ENCODE peak calls at places on chromosomes 6 and 20, in four cellular contexts. T is HepG2, J is K562, F is GM12878. L is an unnamed sample.

GRCh38 chr6:37306026-37306425 is 47.8 kb upstream of the RNF8 start:
- DNase-seq in T (no peak), F (no peak), J (no peak), L (no peak)

GRCh38 chr20:2022163-2022562 is 28.3 kb upstream of the PDYN start:
- DNase-seq in J (no peak), T (no peak), F (no peak), L (no peak)

GRCh38 chr20:37226889-37227288 is 34.7 kb downstream of the GHRH start:
- DNase-seq in F (no peak), J (no peak), T (no peak), L (no peak)

GRCh38 chr6:90026216-90026615 is 131.9 kb downstream of the GJA10 start:
- DNase-seq in J (no peak), F (no peak), T (no peak), L (no peak)

GRCh38 chr6:1242021-1242420 is 69.9 kb upstream of the FOXQ1 start:
- DNase-seq in J (no peak), F (no peak), T (no peak), L (no peak)

GRCh38 chr20:63309261-63310071 is 16.5 kb downstream of the COL20A1 start:
- DNase-seq in T (peak), J (peak), F (no peak), L (peak)

GRCh38 chr6:144383336-144383735 is 98.2 kb downstream of the UTRN start:
- DNase-seq in T (no peak), J (no peak), F (no peak), L (no peak)

GRCh38 chr20:62274332-62275262 is 28.2 kb upstream of the ADRM1 start:
- DNase-seq in F (no peak), J (peak), T (no peak), L (no peak)

GRCh38 chr6:45567879-45568278 is 190.1 kb upstream of the SUPT3H start:
- DNase-seq in J (no peak), T (no peak), F (no peak), L (no peak)

GRCh38 chr20:50116368-50116999 is 3.5 kb upstream of the UBE2V1 start:
- DNase-seq in T (no peak), J (no peak), F (no peak), L (no peak)

GRCh38 chr20:50113420-50114224 is 672 bp upstream of the UBE2V1 start:
- DNase-seq in F (no peak), T (no peak), J (no peak), L (no peak)

GRCh38 chr20:50118203-50118602 is 5.3 kb upstream of the UBE2V1 start:
- DNase-seq in T (no peak), J (no peak), F (no peak), L (no peak)

GRCh38 chr20:50115041-50115512 is 2.1 kb upstream of the UBE2V1 start:
- DNase-seq in T (no peak), F (no peak), J (no peak), L (no peak)

GRCh38 chr20:50115591-50116367 is 2.8 kb upstream of the UBE2V1 start:
- DNase-seq in J (peak), F (peak), T (peak), L (peak)
- TF ChIP-seq TARDBP in J (no peak), F (peak), T (peak), L (no peak)

DNA sequence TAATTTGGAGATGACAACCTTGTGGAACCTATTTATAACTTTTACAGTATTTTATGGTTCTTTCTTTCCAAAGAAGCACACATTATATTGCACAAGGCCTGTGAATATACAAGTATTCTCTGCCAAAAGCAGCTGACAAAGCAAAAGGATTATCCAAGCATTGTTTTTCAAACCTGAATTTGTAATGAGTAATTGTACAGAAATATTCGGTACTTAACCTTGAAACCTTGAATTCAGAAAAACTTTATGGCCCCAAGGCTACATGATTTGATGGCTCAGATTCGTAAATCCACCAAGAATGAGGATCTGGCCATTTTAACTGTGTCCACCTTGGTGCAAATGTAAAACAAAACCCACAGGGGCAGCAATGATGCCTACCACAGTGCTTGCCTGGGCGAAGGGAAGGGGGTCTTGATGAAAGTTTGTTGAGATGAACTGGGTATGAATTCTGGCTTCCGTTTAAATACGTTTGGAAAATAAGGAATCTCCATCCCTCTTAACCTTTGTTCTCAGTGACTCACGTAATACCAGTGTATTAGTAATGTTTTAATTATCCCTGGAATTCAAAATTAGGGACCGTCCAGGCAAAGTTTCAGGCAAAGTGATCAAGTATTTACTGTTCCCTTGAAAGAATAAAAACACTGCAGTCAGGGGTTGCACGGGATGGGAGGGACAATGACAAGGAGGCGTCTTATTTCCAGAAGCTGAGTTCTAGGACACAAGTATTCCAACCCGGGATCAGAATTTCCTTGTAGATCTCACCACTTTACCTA is 2.7 kb upstream of the RBM24 start:
- DNase-seq in J (no peak), F (no peak), T (peak), L (no peak)
- TF ChIP-seq TARDBP in J (no peak), F (no peak), T (no peak), L (no peak)

GRCh38 chr20:25288291-25289181 is 40.7 kb downstream of the PYGB start:
- DNase-seq in F (peak), T (no peak), J (no peak), L (no peak)

GRCh38 chr20:25285856-25286798 is 38.2 kb downstream of the PYGB start:
- DNase-seq in J (no peak), T (no peak), F (no peak), L (no peak)

GRCh38 chr20:25286917-25287316 is 39.0 kb downstream of the PYGB start:
- DNase-seq in T (no peak), J (no peak), F (no peak), L (no peak)

GRCh38 chr20:25289886-25290597 is 42.2 kb downstream of the PYGB start:
- DNase-seq in J (no peak), F (no peak), T (no peak), L (no peak)

DNA sequence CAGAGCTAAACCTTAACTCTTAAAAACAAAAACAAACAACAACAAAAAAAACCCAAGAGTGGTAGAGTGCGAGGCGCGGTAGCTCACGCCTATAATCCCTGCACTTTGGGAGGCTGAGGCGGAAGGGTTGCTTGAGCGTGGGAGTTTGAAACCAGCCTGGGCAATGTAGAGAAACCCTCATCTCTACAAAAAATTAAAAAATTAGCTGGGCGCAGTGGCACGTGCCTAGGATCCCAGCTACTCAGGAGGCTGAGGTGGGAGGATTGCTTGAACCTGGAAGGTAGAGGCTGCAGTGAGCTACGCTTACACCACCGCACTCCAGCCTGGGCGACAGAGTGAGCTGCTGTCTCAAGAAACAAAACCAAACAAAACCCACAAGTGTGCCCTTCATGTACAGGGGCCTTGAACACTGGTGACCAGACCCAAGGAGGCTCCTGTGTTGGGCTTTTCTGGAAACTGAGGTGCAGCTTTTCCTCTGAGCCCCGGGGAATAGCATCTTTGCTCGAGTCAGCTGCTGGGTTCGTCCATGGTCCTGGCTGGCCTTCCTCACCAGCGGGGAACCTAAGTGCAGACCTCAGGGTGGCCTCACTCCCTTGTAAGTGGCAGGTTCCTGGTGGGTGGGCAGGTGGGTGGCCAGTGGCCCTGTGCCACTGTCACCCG is 39.9 kb downstream of the PYGB start:
- DNase-seq in T (no peak), J (no peak), F (no peak), L (no peak)
- TF ChIP-seq TARDBP in T (no peak), J (no peak), F (no peak), L (no peak)

DNA sequence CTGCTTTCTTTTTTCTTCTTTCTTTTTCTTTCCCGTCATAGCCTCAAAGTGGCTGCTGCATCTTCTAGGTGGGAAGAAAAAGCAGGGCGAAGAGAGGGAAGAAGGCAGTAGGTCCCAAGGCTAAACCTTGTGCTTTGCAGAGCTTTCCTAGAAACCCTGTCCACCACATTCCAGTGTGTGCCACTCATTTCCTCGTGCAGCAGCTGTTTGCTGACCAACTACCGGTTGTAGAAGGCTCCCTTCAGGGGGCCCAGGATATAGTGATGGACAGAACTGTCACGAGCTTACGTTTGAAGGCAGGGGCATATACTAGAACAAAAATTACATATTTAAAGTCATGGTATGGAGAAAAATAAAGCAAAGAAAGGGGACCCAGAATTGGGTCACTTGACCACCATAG is 103.0 kb downstream of the SASH1 start:
- DNase-seq in F (no peak), T (no peak), J (no peak), L (no peak)
- TF ChIP-seq TARDBP in F (no peak), T (no peak), J (no peak), L (no peak)

DNA sequence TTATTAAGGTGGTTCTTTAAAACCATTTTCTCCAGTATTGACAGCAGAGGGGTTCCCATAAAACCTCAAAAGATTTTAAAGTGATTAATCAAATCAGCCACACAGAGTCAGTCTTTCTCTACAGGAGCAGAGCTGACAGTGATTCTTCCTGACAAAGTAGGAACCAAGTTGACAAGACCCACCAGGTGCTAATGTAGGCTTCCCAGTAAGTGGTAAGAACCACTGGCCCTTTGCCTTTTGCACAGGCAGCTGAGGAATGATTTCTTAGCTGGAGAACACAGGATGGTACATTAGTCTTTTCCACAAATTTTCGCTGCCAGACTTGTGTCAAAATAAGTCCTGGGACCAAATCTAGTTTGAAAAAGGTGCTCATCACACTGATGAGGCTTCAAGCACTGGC is 95.8 kb downstream of the ARMC2 start:
- DNase-seq in J (no peak), T (no peak), F (no peak), L (no peak)
- TF ChIP-seq TARDBP in J (no peak), T (no peak), F (no peak), L (no peak)

DNA sequence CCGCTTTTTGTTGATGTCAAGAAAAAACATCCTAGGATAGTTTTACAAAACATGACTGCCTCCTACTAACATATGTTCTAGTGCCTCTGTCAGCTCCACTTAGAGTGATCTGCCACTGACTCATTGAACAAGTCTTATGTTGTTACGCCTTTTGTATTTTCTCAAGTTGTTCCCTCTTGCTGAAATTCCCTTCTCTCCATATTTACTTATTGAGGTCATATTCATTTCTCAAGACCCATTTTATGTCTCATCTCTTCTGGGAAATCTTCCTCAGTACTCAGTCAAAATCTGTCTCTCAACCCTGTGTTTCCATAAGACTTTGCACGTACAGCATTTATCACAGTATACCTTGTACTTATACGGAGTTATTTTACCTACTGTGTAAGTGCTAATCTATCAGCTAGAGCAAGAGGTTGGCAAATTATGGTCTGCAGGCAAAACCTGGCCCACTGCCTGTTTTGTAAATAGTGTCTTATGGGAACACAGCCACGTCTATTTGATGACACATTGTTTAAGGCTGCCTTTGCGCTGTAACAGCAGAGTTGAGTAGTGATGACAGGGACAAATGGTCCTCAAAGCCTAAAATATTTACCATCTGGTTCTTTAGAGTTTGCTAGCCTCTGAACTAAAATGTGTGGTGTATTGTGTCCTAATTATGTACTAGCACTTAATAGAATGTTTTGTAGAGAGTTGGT is 83.4 kb downstream of the ADGRB3 start:
- DNase-seq in T (no peak), F (no peak), J (no peak), L (no peak)
- TF ChIP-seq TARDBP in T (no peak), F (no peak), J (no peak), L (no peak)

GRCh38 chr6:166916824-166917223 is 39.5 kb downstream of the RNASET2 start:
- DNase-seq in J (no peak), T (no peak), F (no peak), L (no peak)
- TF ChIP-seq TARDBP in J (no peak), T (no peak), F (no peak), L (no peak)

GRCh38 chr6:15245361-15246216 is at the start of gene JARID2:
- DNase-seq in J (peak), T (peak), F (peak), L (peak)

GRCh38 chr6:15243994-15244604 is 1.8 kb upstream of the JARID2 start:
- DNase-seq in J (peak), T (no peak), F (no peak), L (no peak)

GRCh38 chr6:15242503-15242902 is 3.4 kb upstream of the JARID2 start:
- DNase-seq in J (no peak), T (no peak), F (no peak), L (no peak)

GRCh38 chr6:15244605-15245360 is 1.1 kb upstream of the JARID2 start:
- DNase-seq in F (no peak), T (peak), J (no peak), L (peak)

DNA sequence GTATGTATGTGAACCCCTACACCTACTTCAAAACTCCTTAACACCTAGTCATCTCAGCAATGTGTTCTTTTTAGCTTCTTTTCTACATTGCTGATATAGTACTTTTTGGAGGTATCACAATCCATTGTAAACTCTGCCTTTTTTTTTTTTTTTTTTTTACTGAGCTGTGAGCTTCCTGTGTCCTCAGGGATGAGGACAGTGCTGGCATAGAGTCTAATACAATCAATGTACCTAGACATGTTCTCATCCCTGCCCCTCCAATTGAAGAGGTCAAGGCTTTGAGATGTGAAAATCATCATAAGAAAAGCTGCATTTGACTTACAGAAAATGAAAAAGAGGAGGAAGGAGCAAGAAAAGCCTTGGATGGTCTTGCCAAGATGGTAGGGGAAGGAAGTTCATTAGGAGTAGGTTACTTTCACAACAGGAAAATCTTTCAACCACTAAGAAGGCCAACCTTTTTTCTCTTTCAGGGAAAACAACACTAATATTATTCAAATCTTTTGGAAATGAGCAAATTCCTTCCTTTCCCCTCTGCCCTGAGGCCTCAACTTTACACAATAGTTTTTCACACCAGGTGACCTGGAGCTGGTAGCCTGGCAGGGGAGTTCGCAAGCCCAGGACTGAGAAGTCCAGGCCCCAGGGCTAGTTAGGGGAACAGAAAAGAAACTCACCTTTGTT is 2.8 kb upstream of the JARID2 start:
- DNase-seq in F (no peak), T (no peak), J (no peak), L (no peak)
- TF ChIP-seq TARDBP in F (no peak), T (no peak), J (no peak), L (no peak)